ENCODE peak calls at places on chromosomes 6 and 20, in ten cellular contexts. B is HT-29; N is activated naive CD8-positive, alpha-beta T cell treated with anti-CD3 and anti-CD28 coated beads, Interleukin-2, amount 50 U/mL, for 24 hours; R is stimulated activated CD8-positive, alpha-beta memory T cell treated with anti-CD3 and anti-CD28 coated beads, Interleukin-4, amount 100 ng/mL, for 24 hours; J is germinal center; G is NCI-H2171; E is T follicular helper cell; Z is effector memory CD8-positive, alpha-beta T cell; Q is AG09309; A is iPS-NIHi11. C is an unnamed sample.

GRCh38 chr20:14069796-14070195 is 74.5 kb downstream of the MACROD2 start:
- DNase-seq in N (no peak), E (no peak), J (no peak), B (no peak), A (no peak), R (no peak), G (no peak), Z (no peak), Q (no peak), C (no peak)

GRCh38 chr20:58713801-58714339 is 21.3 kb downstream of the NPEPL1 start:
- DNase-seq in E (no peak), J (no peak), R (no peak), N (no peak), A (no peak), G (no peak), Z (peak; percentile 0), B (no peak), Q (no peak), C (no peak)

GRCh38 chr6:6893701-6894100 is 214.1 kb upstream of the RREB1 start:
- DNase-seq in E (no peak), N (no peak), Q (no peak), A (no peak), G (no peak), B (no peak), Z (no peak), R (no peak), J (no peak), C (no peak)

GRCh38 chr6:106005013-106005412 is 81.1 kb upstream of the PRDM1 start:
- DNase-seq in G (no peak), R (no peak), Z (no peak), Q (no peak), A (no peak), E (no peak), B (no peak), N (no peak), J (no peak), C (no peak)

GRCh38 chr6:157020398-157021266 is 243.5 kb downstream of the ARID1B start:
- DNase-seq in A (peak; percentile 73), E (peak; percentile 37), Z (peak; percentile 51), R (peak; percentile 56), B (peak; percentile 60), G (peak; percentile 66), N (peak; percentile 73), Q (no peak), J (peak; percentile 78), C (peak; percentile 33)

GRCh38 chr6:42138630-42139619 is 3.5 kb downstream of the C6orf132 start:
- DNase-seq in Q (no peak), J (no peak), Z (no peak), N (no peak), R (no peak), B (peak; percentile 62), G (no peak), E (no peak), A (peak; percentile 48), C (no peak)

GRCh38 chr6:11097476-11097875 is 3.8 kb downstream of the SMIM13 start:
- DNase-seq in Q (no peak), B (no peak), G (no peak), A (no peak), R (no peak), N (no peak), Z (no peak), E (no peak), J (no peak), C (no peak)

GRCh38 chr6:4776967-4777925 is 1.0 kb downstream of the CDYL start:
- DNase-seq in A (no peak), Q (no peak), B (peak; percentile 64), J (peak; percentile 37), Z (peak; percentile 2), R (peak; percentile 11), N (peak; percentile 50), G (no peak), E (no peak), C (no peak)

GRCh38 chr20:40706977-40707582 is 18.0 kb upstream of the MAFB start:
- DNase-seq in R (no peak), Z (no peak), Q (no peak), J (no peak), N (no peak), A (peak; percentile 67), E (no peak), G (no peak), B (peak; percentile 85), C (no peak)

GRCh38 chr6:125747589-125748533 is 1.6 kb upstream of the HEY2 start:
- DNase-seq in Q (no peak), B (no peak), A (peak; percentile 44), J (peak; percentile 47), Z (no peak), G (peak; percentile 58), N (peak; percentile 26), E (no peak), R (no peak), C (no peak)

GRCh38 chr6:151389640-151390275 is 1.6 kb downstream of the ZBTB2 start:
- DNase-seq in B (peak; percentile 76), Z (no peak), Q (peak; percentile 48), A (peak; percentile 34), N (peak; percentile 39), J (peak; percentile 40), G (peak; percentile 63), R (no peak), E (no peak), C (no peak)

GRCh38 chr6:128963561-128963960 is 80.6 kb downstream of the LAMA2 start:
- DNase-seq in R (no peak), A (no peak), J (no peak), G (no peak), B (no peak), Z (no peak), E (no peak), Q (no peak), N (no peak), C (no peak)

GRCh38 chr6:106250997-106251396 is 74.6 kb downstream of the ATG5 start:
- DNase-seq in J (no peak), E (no peak), R (no peak), Q (no peak), Z (no peak), A (no peak), N (no peak), G (no peak), B (peak; percentile 8), C (no peak)

GRCh38 chr6:159044899-159045727 is at the start of gene TAGAP:
- DNase-seq in R (peak; percentile 74), Q (no peak), J (peak; percentile 87), E (peak; percentile 84), B (no peak), G (peak; percentile 41), N (peak; percentile 84), Z (peak; percentile 79), A (peak; percentile 36), C (peak; percentile 86)

GRCh38 chr6:32415521-32416019 is 8.6 kb upstream of the BTNL2 start:
- DNase-seq in N (peak; percentile 81), E (peak; percentile 60), G (peak; percentile 15), A (peak; percentile 67), J (peak; percentile 69), Q (peak; percentile 24), R (peak; percentile 57), Z (peak; percentile 66), B (peak; percentile 77), C (peak; percentile 45)

GRCh38 chr20:22529150-22530019 is 55.0 kb downstream of the FOXA2 start:
- DNase-seq in E (no peak), J (no peak), N (no peak), R (no peak), Q (no peak), G (no peak), Z (no peak), B (no peak), A (no peak), C (no peak)

GRCh38 chr6:148251891-148252290 is 90.7 kb upstream of the SASH1 start:
- DNase-seq in R (no peak), Z (no peak), G (no peak), A (no peak), J (no peak), Q (no peak), N (no peak), E (no peak), B (no peak), C (no peak)

GRCh38 chr20:58715709-58716475 is 23.3 kb downstream of the NPEPL1 start:
- DNase-seq in N (no peak), G (no peak), B (no peak), Z (peak; percentile 0), E (no peak), A (no peak), R (no peak), Q (no peak), J (no peak), C (no peak)

GRCh38 chr6:111871207-111871606 is 2.0 kb downstream of the FYN start:
- DNase-seq in Z (peak; percentile 22), B (peak; percentile 26), A (no peak), E (peak; percentile 11), J (peak; percentile 31), G (no peak), R (no peak), N (no peak), Q (no peak), C (peak; percentile 38)

GRCh38 chr6:72946766-72947165 is 278.5 kb downstream of the KHDC1L start:
- DNase-seq in Z (no peak), E (no peak), R (no peak), G (no peak), A (no peak), J (no peak), Q (no peak), N (no peak), B (no peak), C (no peak)

GRCh38 chr6:156956286-156956685 is 179.1 kb downstream of the ARID1B start:
- DNase-seq in B (no peak), J (no peak), R (no peak), E (no peak), G (no peak), N (no peak), A (no peak), Q (no peak), Z (no peak), C (no peak)

GRCh38 chr6:6401401-6401800 is 80.9 kb upstream of the F13A1 start:
- DNase-seq in B (no peak), E (no peak), J (no peak), Z (no peak), R (no peak), Q (no peak), N (no peak), G (no peak), A (no peak), C (no peak)

GRCh38 chr20:16922834-16923233 is 174.7 kb downstream of the OTOR start:
- DNase-seq in B (no peak), Z (no peak), G (peak; percentile 72), Q (peak; percentile 79), J (no peak), E (no peak), A (peak; percentile 23), N (no peak), R (no peak), C (no peak)

GRCh38 chr6:10522929-10523573 is 1.9 kb downstream of the GCNT2 start:
- DNase-seq in A (peak; percentile 37), E (no peak), B (no peak), Q (no peak), N (no peak), G (no peak), J (no peak), R (no peak), Z (no peak), C (no peak)

GRCh38 chr20:62367483-62368302 is 581 bp upstream of the LAMA5 start:
- DNase-seq in R (no peak), J (peak; percentile 28), E (no peak), B (peak; percentile 74), A (no peak), G (peak; percentile 49), N (no peak), Q (no peak), Z (peak; percentile 16), C (no peak)

GRCh38 chr6:169887529-169888140 is 136.2 kb downstream of the ERMARD start:
- DNase-seq in J (no peak), Z (no peak), R (no peak), N (no peak), A (no peak), Q (no peak), G (no peak), E (no peak), B (no peak), C (no peak)

GRCh38 chr20:63254237-63254535 is at the start of gene NKAIN4:
- DNase-seq in Q (no peak), N (no peak), G (no peak), A (no peak), J (no peak), R (no peak), B (no peak), Z (no peak), E (no peak), C (no peak)

GRCh38 chr6:167906899-167907298 is 80.2 kb downstream of the AFDN start:
- DNase-seq in R (no peak), J (no peak), Z (no peak), Q (no peak), E (no peak), A (peak; percentile 14), B (peak; percentile 19), G (no peak), N (no peak), C (no peak)